ENCODE peak calls at places on chromosome 9, in seven cellular contexts. One of them, this sample, is unnamed.

GRCh38 chr9:107539427-107540154 is 50.0 kb upstream of the KLF4 start:
- DNase-seq in Calu3: no peak
- DNase-seq in heart left ventricle: no peak
- DNase-seq in WERI-Rb-1: no peak
- DNase-seq in brain microvascular endothelial cell: no peak
- DNase-seq in GM06990: no peak
- DNase-seq in BJ: no peak
- DNase-seq in this sample: no peak

GRCh38 chr9:116765009-116765408 is 77.9 kb downstream of the TRIM32 start:
- DNase-seq in GM06990: no peak
- DNase-seq in WERI-Rb-1: no peak
- DNase-seq in BJ: no peak
- DNase-seq in brain microvascular endothelial cell: no peak
- DNase-seq in heart left ventricle: no peak
- DNase-seq in Calu3: no peak
- DNase-seq in this sample: no peak

GRCh38 chr9:113570749-113571711 is 107.5 kb downstream of the RGS3 start:
- DNase-seq in brain microvascular endothelial cell: no peak
- DNase-seq in BJ: no peak
- DNase-seq in Calu3: no peak
- DNase-seq in WERI-Rb-1: no peak
- DNase-seq in GM06990: no peak
- DNase-seq in heart left ventricle: no peak
- DNase-seq in this sample: no peak

GRCh38 chr9:16367605-16368424 is 502.7 kb downstream of the BNC2 start:
- DNase-seq in WERI-Rb-1: no peak
- DNase-seq in BJ: peak; percentile 53
- DNase-seq in GM06990: no peak
- DNase-seq in heart left ventricle: no peak
- DNase-seq in Calu3: no peak
- DNase-seq in brain microvascular endothelial cell: no peak
- DNase-seq in this sample: no peak

GRCh38 chr9:136018257-136019031 is 57.3 kb upstream of the UBAC1 start:
- DNase-seq in GM06990: no peak
- DNase-seq in heart left ventricle: no peak
- DNase-seq in BJ: no peak
- DNase-seq in WERI-Rb-1: no peak
- DNase-seq in brain microvascular endothelial cell: no peak
- DNase-seq in Calu3: no peak
- DNase-seq in this sample: no peak

GRCh38 chr9:123360161-123361085 is 4.4 kb downstream of the CRB2 start:
- DNase-seq in Calu3: peak; percentile 41
- DNase-seq in heart left ventricle: no peak
- DNase-seq in brain microvascular endothelial cell: no peak
- DNase-seq in GM06990: peak; percentile 68
- DNase-seq in WERI-Rb-1: peak; percentile 100
- DNase-seq in BJ: no peak
- DNase-seq in this sample: peak; percentile 95

GRCh38 chr9:126146254-126147145 is 180.1 kb upstream of the MVB12B start:
- DNase-seq in Calu3: peak; percentile 50
- DNase-seq in WERI-Rb-1: peak; percentile 78
- DNase-seq in heart left ventricle: no peak
- DNase-seq in GM06990: peak; percentile 47
- DNase-seq in brain microvascular endothelial cell: no peak
- DNase-seq in BJ: no peak
- DNase-seq in this sample: peak; percentile 42

GRCh38 chr9:137760426-137760825 is 117.2 kb upstream of the CACNA1B start:
- DNase-seq in Calu3: no peak
- DNase-seq in brain microvascular endothelial cell: peak; percentile 20
- DNase-seq in WERI-Rb-1: no peak
- DNase-seq in BJ: no peak
- DNase-seq in heart left ventricle: no peak
- DNase-seq in GM06990: no peak
- DNase-seq in this sample: no peak

GRCh38 chr9:13088734-13089427 is 190.6 kb downstream of the MPDZ start:
- DNase-seq in BJ: no peak
- DNase-seq in brain microvascular endothelial cell: peak; percentile 42
- DNase-seq in heart left ventricle: no peak
- DNase-seq in GM06990: peak; percentile 1
- DNase-seq in Calu3: peak; percentile 16
- DNase-seq in WERI-Rb-1: peak; percentile 44
- DNase-seq in this sample: peak; percentile 19

GRCh38 chr9:92706218-92706940 is 36.4 kb upstream of the IPPK start:
- DNase-seq in Calu3: peak; percentile 27
- DNase-seq in BJ: no peak
- DNase-seq in GM06990: no peak
- DNase-seq in heart left ventricle: peak; percentile 58
- DNase-seq in WERI-Rb-1: peak; percentile 51
- DNase-seq in brain microvascular endothelial cell: no peak
- DNase-seq in this sample: no peak
- TF ChIP-seq CTCF in Calu3: peak; percentile 31
- TF ChIP-seq CTCF in BJ: peak; percentile 29
- TF ChIP-seq CTCF in GM06990: peak; percentile 81
- TF ChIP-seq CTCF in heart left ventricle: peak; percentile 53
- TF ChIP-seq CTCF in WERI-Rb-1: peak; percentile 85
- TF ChIP-seq CTCF in brain microvascular endothelial cell: peak; percentile 60
- TF ChIP-seq CTCF in this sample: peak; percentile 46

DNA sequence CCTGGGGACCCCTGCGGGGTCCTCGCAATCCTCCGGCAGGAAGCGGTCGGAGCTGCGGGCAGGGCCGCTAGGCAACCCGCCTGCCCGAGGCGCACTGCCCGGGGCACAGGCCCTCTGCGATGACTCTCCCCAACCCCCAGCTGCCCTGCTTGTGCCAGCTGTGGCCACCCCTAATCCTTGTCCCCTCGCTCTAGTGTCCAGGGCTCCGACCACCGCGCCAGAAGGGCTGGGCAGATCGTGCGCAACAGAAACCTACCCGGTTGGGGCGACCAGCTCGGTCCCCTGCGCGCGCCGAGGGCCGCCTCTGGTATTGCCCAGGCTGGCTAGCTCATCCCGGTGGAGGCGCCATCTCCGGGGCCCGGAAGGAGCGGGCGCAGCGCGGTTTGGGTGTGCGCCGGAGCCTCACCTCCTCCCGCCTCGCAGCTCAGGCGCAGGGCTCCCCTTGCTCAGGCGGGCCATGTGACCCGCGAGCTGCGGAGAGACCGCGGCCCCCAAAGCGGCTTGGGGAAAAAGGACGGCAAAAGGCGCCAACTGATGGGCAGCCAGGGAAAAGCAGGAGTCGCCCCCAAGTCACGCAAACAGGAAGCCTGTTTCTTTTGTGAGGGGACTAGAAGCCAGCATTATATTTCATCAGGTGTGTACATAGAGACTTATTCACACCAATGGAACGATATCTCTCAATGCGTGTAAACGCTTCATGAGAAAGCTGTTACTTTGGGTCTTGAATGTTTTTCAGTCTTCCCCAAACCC is 46.8 kb upstream of the RNF20 start:
- DNase-seq in BJ: no peak
- DNase-seq in Calu3: peak; percentile 69
- DNase-seq in heart left ventricle: peak; percentile 71
- DNase-seq in GM06990: peak; percentile 6
- DNase-seq in WERI-Rb-1: peak; percentile 67
- DNase-seq in brain microvascular endothelial cell: no peak
- DNase-seq in this sample: peak; percentile 54
- TF ChIP-seq CTCF in BJ: peak; percentile 31
- TF ChIP-seq CTCF in Calu3: no peak
- TF ChIP-seq CTCF in heart left ventricle: peak; percentile 38
- TF ChIP-seq CTCF in GM06990: no peak
- TF ChIP-seq CTCF in WERI-Rb-1: peak; percentile 25
- TF ChIP-seq CTCF in brain microvascular endothelial cell: peak; percentile 60
- TF ChIP-seq CTCF in this sample: no peak

GRCh38 chr9:19306568-19306967 is 73.5 kb downstream of the RPS6 start:
- DNase-seq in brain microvascular endothelial cell: no peak
- DNase-seq in WERI-Rb-1: no peak
- DNase-seq in Calu3: no peak
- DNase-seq in BJ: no peak
- DNase-seq in GM06990: no peak
- DNase-seq in heart left ventricle: no peak
- DNase-seq in this sample: no peak
- TF ChIP-seq CTCF in brain microvascular endothelial cell: no peak
- TF ChIP-seq CTCF in WERI-Rb-1: no peak
- TF ChIP-seq CTCF in Calu3: no peak
- TF ChIP-seq CTCF in BJ: no peak
- TF ChIP-seq CTCF in GM06990: no peak
- TF ChIP-seq CTCF in heart left ventricle: no peak
- TF ChIP-seq CTCF in this sample: no peak

DNA sequence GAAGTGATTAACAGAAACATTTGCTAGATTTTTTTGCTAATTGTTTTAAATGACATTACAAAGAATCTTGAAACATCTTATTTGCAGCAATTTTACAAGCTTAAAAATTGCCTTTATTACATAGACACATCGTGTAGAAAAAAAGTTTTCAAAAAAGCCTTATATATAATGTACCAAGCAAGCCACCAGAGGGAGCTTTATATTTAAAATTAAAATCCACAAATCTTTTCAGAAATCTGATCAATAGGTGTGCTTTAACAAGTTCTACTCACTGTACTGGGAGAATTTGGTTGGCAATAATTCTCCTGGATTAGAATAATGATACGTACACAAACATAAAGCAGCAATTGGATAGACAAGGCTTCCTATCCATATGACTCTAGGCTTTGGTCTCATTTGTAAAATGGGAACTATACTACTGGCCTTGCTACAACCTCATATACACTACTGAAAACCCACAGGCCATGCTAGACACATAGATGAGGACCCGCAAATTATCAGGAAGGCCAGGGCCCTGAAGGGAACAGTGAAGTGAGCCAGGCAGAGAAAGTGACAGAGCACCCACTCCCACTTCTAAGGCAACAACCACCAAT is 4.8 kb downstream of the PSMB7 start:
- DNase-seq in GM06990: no peak
- DNase-seq in Calu3: no peak
- DNase-seq in WERI-Rb-1: no peak
- DNase-seq in BJ: no peak
- DNase-seq in brain microvascular endothelial cell: no peak
- DNase-seq in heart left ventricle: no peak
- DNase-seq in this sample: no peak
- TF ChIP-seq CTCF in GM06990: peak; percentile 30
- TF ChIP-seq CTCF in Calu3: peak; percentile 13
- TF ChIP-seq CTCF in WERI-Rb-1: no peak
- TF ChIP-seq CTCF in BJ: peak; percentile 30
- TF ChIP-seq CTCF in brain microvascular endothelial cell: no peak
- TF ChIP-seq CTCF in heart left ventricle: peak; percentile 40
- TF ChIP-seq CTCF in this sample: peak; percentile 69

GRCh38 chr9:36788534-36788933 is 215.8 kb downstream of the MELK start:
- DNase-seq in WERI-Rb-1: no peak
- DNase-seq in heart left ventricle: no peak
- DNase-seq in brain microvascular endothelial cell: no peak
- DNase-seq in Calu3: no peak
- DNase-seq in GM06990: peak; percentile 13
- DNase-seq in BJ: no peak
- DNase-seq in this sample: no peak
- TF ChIP-seq CTCF in WERI-Rb-1: no peak
- TF ChIP-seq CTCF in heart left ventricle: peak; percentile 14
- TF ChIP-seq CTCF in brain microvascular endothelial cell: peak; percentile 63
- TF ChIP-seq CTCF in Calu3: no peak
- TF ChIP-seq CTCF in GM06990: peak; percentile 33
- TF ChIP-seq CTCF in BJ: peak; percentile 48
- TF ChIP-seq CTCF in this sample: peak; percentile 50

DNA sequence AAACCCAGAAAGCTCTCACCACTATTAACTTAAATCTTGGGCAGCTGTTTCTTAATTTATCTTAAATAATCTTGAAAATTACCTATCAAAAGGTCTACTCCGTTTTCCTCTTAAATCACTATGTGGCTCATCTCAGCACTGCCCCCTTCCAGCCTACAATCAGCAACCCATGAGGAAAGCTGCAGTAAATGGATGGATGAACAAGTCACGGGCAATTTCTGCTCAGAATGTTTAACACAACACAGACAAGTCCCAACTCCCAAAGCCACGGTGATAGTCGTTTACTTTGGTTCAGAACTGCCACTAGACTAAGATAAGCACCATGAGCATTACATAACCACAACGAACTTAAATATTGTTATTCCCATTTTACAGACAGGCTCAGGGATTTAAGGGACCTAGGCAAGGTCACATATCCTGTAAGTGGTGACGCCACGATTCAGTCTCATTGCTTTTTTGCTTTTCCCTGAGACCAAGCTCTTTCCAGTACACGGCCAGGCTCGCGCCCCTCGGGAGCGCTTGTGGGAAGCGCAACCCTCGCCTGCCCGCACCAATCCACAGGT is 2.0 kb upstream of the SMIM27 start:
- DNase-seq in brain microvascular endothelial cell: peak; percentile 32
- DNase-seq in WERI-Rb-1: no peak
- DNase-seq in Calu3: no peak
- DNase-seq in BJ: no peak
- DNase-seq in GM06990: no peak
- DNase-seq in heart left ventricle: no peak
- DNase-seq in this sample: no peak
- TF ChIP-seq CTCF in brain microvascular endothelial cell: peak; percentile 47
- TF ChIP-seq CTCF in WERI-Rb-1: no peak
- TF ChIP-seq CTCF in Calu3: no peak
- TF ChIP-seq CTCF in BJ: peak; percentile 35
- TF ChIP-seq CTCF in GM06990: no peak
- TF ChIP-seq CTCF in heart left ventricle: no peak
- TF ChIP-seq CTCF in this sample: no peak

DNA sequence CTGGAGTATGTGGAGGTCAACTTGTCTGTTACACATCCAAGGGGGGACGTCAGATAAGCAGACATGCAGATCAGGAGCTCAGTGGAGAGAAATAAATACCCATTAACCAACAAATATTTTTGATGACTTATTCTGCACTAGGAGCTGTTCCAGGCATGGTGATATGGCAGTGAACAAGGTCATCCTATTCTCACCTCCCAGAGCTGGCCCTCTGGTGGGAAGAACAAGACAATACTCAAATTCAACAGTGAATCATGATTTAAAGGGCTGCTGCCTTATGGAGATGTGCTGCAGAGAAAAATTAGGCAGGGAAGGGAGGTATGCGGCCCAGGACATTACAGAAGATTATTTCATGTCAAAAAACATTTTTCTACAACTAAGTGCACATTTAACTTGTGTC is 36.5 kb downstream of the SYK start:
- DNase-seq in brain microvascular endothelial cell: no peak
- DNase-seq in GM06990: no peak
- DNase-seq in BJ: no peak
- DNase-seq in WERI-Rb-1: no peak
- DNase-seq in heart left ventricle: no peak
- DNase-seq in Calu3: no peak
- DNase-seq in this sample: no peak
- TF ChIP-seq CTCF in brain microvascular endothelial cell: no peak
- TF ChIP-seq CTCF in GM06990: no peak
- TF ChIP-seq CTCF in BJ: no peak
- TF ChIP-seq CTCF in WERI-Rb-1: peak; percentile 23
- TF ChIP-seq CTCF in heart left ventricle: no peak
- TF ChIP-seq CTCF in Calu3: no peak
- TF ChIP-seq CTCF in this sample: peak; percentile 33

This sample was measured in neural crest cell.